ENCODE peak calls at places on chromosomes 12 and 14, in six cellular contexts. O is sigmoid colon, T is K562, V is H1, K is upper lobe of left lung, E is HCT116. P is an unnamed sample.

GRCh38 chr12:97194551-97194950 is 268.1 kb upstream of the RMST start:
- DNase-seq in O (no peak), T (no peak), V (no peak), K (no peak), E (no peak), P (no peak)

GRCh38 chr14:93536945-93537344 is 106.2 kb downstream of the UNC79 start:
- DNase-seq in O (no peak), T (no peak), V (peak), K (no peak), E (peak), P (no peak)

GRCh38 chr12:56724660-56724988 is 475 bp downstream of the NACA start:
- DNase-seq in O (no peak), T (peak), V (no peak), K (no peak), E (no peak), P (no peak)

GRCh38 chr12:98344630-98345029 is 170.8 kb upstream of the TMPO start:
- DNase-seq in O (no peak), T (no peak), V (no peak), K (no peak), E (no peak), P (no peak)

GRCh38 chr12:66823857-66824570 is 145.1 kb upstream of the GRIP1 start:
- DNase-seq in O (no peak), T (no peak), V (no peak), K (no peak), E (no peak), P (no peak)

GRCh38 chr14:94575730-94576585 is 5.3 kb upstream of the SERPINA5 start:
- DNase-seq in O (no peak), T (no peak), V (no peak), K (no peak), E (no peak), P (no peak)

GRCh38 chr12:19528750-19529149 is 89.5 kb downstream of the AEBP2 start:
- DNase-seq in O (no peak), T (no peak), V (no peak), K (no peak), E (no peak), P (no peak)

GRCh38 chr14:38663382-38663781 is 407.5 kb upstream of the CLEC14A start:
- DNase-seq in O (no peak), T (no peak), V (no peak), K (no peak), E (no peak), P (no peak)

GRCh38 chr12:122085006-122085405 is 6.5 kb downstream of the MLXIP start:
- DNase-seq in O (peak), T (no peak), V (no peak), K (no peak), E (no peak), P (no peak)

DNA sequence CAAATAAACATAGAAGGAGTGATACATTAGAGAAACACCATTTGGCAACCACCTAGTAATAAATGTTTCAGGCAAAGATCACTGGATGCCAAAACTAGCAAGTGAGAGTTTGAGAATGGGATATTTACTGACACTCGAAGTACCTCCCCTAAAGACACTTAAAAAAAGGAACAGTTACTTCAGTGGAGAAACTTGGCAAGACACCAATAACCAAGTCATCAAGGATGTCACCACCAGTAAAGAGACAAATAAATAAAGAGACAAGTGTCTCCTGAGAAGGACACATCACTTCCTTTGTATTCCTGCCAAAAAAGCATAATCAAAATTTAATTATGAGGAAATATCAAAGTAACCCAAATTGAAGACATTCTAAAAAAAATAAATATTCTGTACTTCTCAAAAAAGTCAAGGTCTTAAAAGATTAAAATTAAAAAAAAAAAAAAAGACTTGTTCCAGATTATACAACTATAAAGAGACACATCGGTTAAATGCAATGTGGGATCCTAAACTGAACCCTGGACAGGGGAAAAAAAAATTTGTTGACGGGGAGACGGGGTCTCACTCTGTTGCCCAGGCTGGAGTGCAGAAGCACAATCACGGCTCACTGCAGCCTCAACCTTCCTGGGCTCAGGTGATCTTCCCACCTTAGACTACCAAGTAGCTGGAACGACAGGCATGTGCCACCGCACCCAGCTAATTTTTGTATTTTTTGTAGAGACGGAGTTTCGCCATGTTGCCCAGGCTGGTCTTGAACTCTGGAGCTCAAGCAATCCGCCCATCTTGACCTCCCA is 26.4 kb downstream of the TM7SF3 start:
- DNase-seq in O (no peak), T (no peak), V (no peak), K (no peak), E (no peak), P (no peak)
- TF ChIP-seq POLR2AphosphoS5 in O (no peak), T (no peak), V (no peak), K (no peak), E (no peak), P (no peak)

GRCh38 chr12:8687846-8688601 is 9.8 kb upstream of the RIMKLB start:
- DNase-seq in O (peak), T (no peak), V (no peak), K (peak), E (peak), P (peak)
- TF ChIP-seq POLR2AphosphoS5 in O (peak), T (no peak), V (no peak), K (peak), E (no peak), P (no peak)

GRCh38 chr12:11553871-11554533 is 95.5 kb upstream of the ETV6 start:
- DNase-seq in O (peak), T (peak), V (no peak), K (peak), E (peak), P (peak)

GRCh38 chr12:11561416-11561815 is 88.1 kb upstream of the ETV6 start:
- DNase-seq in O (no peak), T (no peak), V (no peak), K (no peak), E (no peak), P (no peak)

GRCh38 chr12:11555195-11555594 is 94.3 kb upstream of the ETV6 start:
- DNase-seq in O (no peak), T (no peak), V (no peak), K (no peak), E (no peak), P (no peak)

GRCh38 chr12:11559941-11560340 is 89.5 kb upstream of the ETV6 start:
- DNase-seq in O (no peak), T (no peak), V (no peak), K (no peak), E (no peak), P (no peak)

GRCh38 chr12:11555743-11556625 is 93.5 kb upstream of the ETV6 start:
- DNase-seq in O (peak), T (no peak), V (no peak), K (no peak), E (no peak), P (no peak)
- TF ChIP-seq POLR2AphosphoS5 in O (peak), T (no peak), V (no peak), K (no peak), E (no peak), P (no peak)

GRCh38 chr12:6701078-6701768 is 608 bp upstream of the PIANP start:
- DNase-seq in O (no peak), T (no peak), V (no peak), K (no peak), E (no peak), P (no peak)

GRCh38 chr12:6699259-6699988 is 1.2 kb downstream of the PIANP start:
- DNase-seq in O (peak), T (no peak), V (no peak), K (no peak), E (no peak), P (no peak)

GRCh38 chr12:6699989-6700645 is 498 bp downstream of the PIANP start:
- DNase-seq in O (peak), T (peak), V (peak), K (no peak), E (no peak), P (no peak)

GRCh38 chr12:6698352-6699046 is 2.1 kb downstream of the PIANP start:
- DNase-seq in O (peak), T (no peak), V (no peak), K (no peak), E (no peak), P (no peak)

DNA sequence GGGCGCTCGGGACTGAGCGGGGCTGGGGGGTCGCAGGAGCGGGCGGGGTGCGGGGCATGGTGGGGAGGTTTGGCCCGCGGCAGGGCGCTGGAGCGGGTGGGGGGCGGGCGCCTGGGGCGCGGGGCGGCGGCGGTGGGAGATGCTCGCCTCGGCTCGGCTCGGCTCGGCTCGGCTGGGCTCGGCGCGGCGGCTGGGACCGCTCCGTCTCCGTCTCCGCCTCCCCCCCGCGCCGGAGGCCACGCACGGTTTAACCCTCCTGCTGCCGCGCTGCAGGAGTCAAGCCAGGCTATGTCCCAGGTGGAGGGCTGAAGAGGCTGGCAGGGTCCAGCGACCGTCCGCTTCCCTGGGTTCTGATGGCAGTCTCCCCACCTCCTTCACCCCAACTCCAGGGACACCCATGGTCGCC is at the start of gene PIANP:
- DNase-seq in O (peak), T (peak), V (peak), K (no peak), E (no peak), P (no peak)
- TF ChIP-seq POLR2AphosphoS5 in O (no peak), T (no peak), V (no peak), K (no peak), E (no peak), P (no peak)

GRCh38 chr12:113424915-113425823 is 3.0 kb downstream of the SDSL start:
- DNase-seq in O (no peak), T (peak), V (peak), K (peak), E (no peak), P (peak)

GRCh38 chr12:113422929-113423669 is 919 bp downstream of the SDSL start:
- DNase-seq in O (no peak), T (no peak), V (no peak), K (no peak), E (no peak), P (no peak)

GRCh38 chr12:113428482-113428881 is 6.3 kb downstream of the SDSL start:
- DNase-seq in O (no peak), T (no peak), V (no peak), K (no peak), E (no peak), P (no peak)

GRCh38 chr12:113425960-113426453 is 3.8 kb downstream of the SDSL start:
- DNase-seq in O (no peak), T (no peak), V (peak), K (no peak), E (no peak), P (no peak)

GRCh38 chr12:113427882-113428281 is 5.7 kb downstream of the SDSL start:
- DNase-seq in O (no peak), T (no peak), V (no peak), K (no peak), E (no peak), P (no peak)
- TF ChIP-seq POLR2AphosphoS5 in O (no peak), T (no peak), V (no peak), K (no peak), E (no peak), P (no peak)

GRCh38 chr12:53441040-53441833 is at the start of gene PRR13:
- DNase-seq in O (peak), T (peak), V (peak), K (peak), E (peak), P (peak)
- TF ChIP-seq POLR2AphosphoS5 in O (peak), T (peak), V (peak), K (peak), E (peak), P (peak)

GRCh38 chr14:104826197-104826857 is 25.4 kb downstream of the ZBTB42 start:
- DNase-seq in O (peak), T (peak), V (peak), K (peak), E (peak), P (peak)
- TF ChIP-seq POLR2AphosphoS5 in O (no peak), T (no peak), V (no peak), K (peak), E (peak), P (no peak)

GRCh38 chr12:3122841-3123678 is 45.9 kb downstream of the TSPAN9 start:
- DNase-seq in O (no peak), T (no peak), V (no peak), K (peak), E (no peak), P (no peak)
- TF ChIP-seq POLR2AphosphoS5 in O (no peak), T (no peak), V (no peak), K (peak), E (no peak), P (no peak)

P was measured in GM12892.